ENCODE peak calls at places on chromosomes 13 and 19, in six cellular contexts. H is NB4, Q is esophagus muscularis mucosa, I is IMR-90, W is A549, N is stomach. F is an unnamed sample.
A peak's percentile ranks its signal among the peaks of the same experiment; 100 is the strongest.

GRCh38 chr19:29668746-29669609 is 3.7 kb downstream of the PLEKHF1 start:
- DNase-seq in Q (no peak), W (no peak), N (no peak), I (no peak), H (no peak), F (no peak)

GRCh38 chr13:74290324-74290773 is 156.1 kb upstream of the KLF12 start:
- DNase-seq in H (peak; percentile 17), Q (no peak), N (no peak), W (peak; percentile 54), I (peak; percentile 79), F (peak; percentile 21)

GRCh38 chr13:91804724-91805123 is 406.3 kb downstream of the GPC5 start:
- DNase-seq in N (no peak), I (no peak), Q (no peak), W (no peak), H (no peak), F (no peak)

GRCh38 chr13:27289016-27289665 is 18.5 kb downstream of the RASL11A start:
- DNase-seq in I (no peak), W (no peak), Q (no peak), H (no peak), N (no peak), F (no peak)

GRCh38 chr19:19552811-19553210 is 14.7 kb downstream of the CILP2 start:
- DNase-seq in W (peak; percentile 47), Q (no peak), N (peak; percentile 52), I (no peak), H (peak; percentile 59), F (no peak)

GRCh38 chr13:98370806-98371553 is 193.9 kb upstream of the RNF113B start:
- DNase-seq in Q (no peak), H (no peak), W (no peak), N (peak; percentile 69), I (peak; percentile 97), F (no peak)

GRCh38 chr19:35089554-35089953 is 26.1 kb upstream of the FXYD3 start:
- DNase-seq in W (no peak), N (no peak), Q (no peak), H (no peak), I (no peak), F (no peak)

GRCh38 chr13:44814836-44815235 is 174.4 kb downstream of the NUFIP1 start:
- DNase-seq in Q (no peak), I (no peak), N (no peak), H (no peak), W (no peak), F (no peak)

GRCh38 chr13:43687038-43687437 is 99.7 kb downstream of the ENOX1 start:
- DNase-seq in N (no peak), Q (no peak), I (no peak), W (no peak), H (no peak), F (no peak)

GRCh38 chr19:6064016-6064702 is 46.1 kb downstream of the RFX2 start:
- DNase-seq in N (no peak), H (no peak), Q (no peak), W (peak; percentile 35), I (no peak), F (no peak)

GRCh38 chr19:51163257-51163656 is 21.2 kb downstream of the SIGLEC7 start:
- DNase-seq in W (no peak), N (no peak), Q (no peak), I (no peak), H (no peak), F (no peak)

GRCh38 chr13:103349664-103350063 is 283.4 kb upstream of the SLC10A2 start:
- DNase-seq in Q (no peak), W (no peak), N (no peak), H (no peak), I (no peak), F (no peak)

GRCh38 chr13:21016487-21016886 is 44.9 kb downstream of the LATS2 start:
- DNase-seq in W (no peak), H (no peak), I (no peak), N (no peak), Q (no peak), F (no peak)

GRCh38 chr19:4662020-4662695 is 8.0 kb downstream of the MYDGF start:
- DNase-seq in W (no peak), I (no peak), H (no peak), N (no peak), Q (no peak), F (no peak)

GRCh38 chr19:13095393-13095784 is 7.3 kb downstream of the LYL1 start:
- DNase-seq in I (no peak), N (no peak), Q (no peak), W (no peak), H (peak; percentile 59), F (no peak)

GRCh38 chr19:1173845-1174809 is at the start of gene SBNO2:
- DNase-seq in N (peak; percentile 95), H (peak; percentile 83), W (peak; percentile 89), I (peak; percentile 80), Q (peak; percentile 99), F (peak; percentile 98)

GRCh38 chr19:5330307-5330720 is 10.3 kb downstream of the PTPRS start:
- DNase-seq in W (no peak), I (no peak), Q (no peak), N (no peak), H (no peak), F (no peak)

GRCh38 chr19:33950141-33950805 is 153.6 kb downstream of the KCTD15 start:
- DNase-seq in W (no peak), Q (peak; percentile 64), I (no peak), H (no peak), N (no peak), F (no peak)

GRCh38 chr19:45643927-45644771 is 5.0 kb upstream of the EML2 start:
- DNase-seq in H (no peak), N (no peak), W (no peak), I (no peak), Q (no peak), F (no peak)
- H3K4me3 ChIP-seq in H (no peak overlapping the region), N (no peak overlapping the region), W (no peak overlapping the region), I (no peak overlapping the region), Q (no peak overlapping the region), F (no peak overlapping the region)

DNA sequence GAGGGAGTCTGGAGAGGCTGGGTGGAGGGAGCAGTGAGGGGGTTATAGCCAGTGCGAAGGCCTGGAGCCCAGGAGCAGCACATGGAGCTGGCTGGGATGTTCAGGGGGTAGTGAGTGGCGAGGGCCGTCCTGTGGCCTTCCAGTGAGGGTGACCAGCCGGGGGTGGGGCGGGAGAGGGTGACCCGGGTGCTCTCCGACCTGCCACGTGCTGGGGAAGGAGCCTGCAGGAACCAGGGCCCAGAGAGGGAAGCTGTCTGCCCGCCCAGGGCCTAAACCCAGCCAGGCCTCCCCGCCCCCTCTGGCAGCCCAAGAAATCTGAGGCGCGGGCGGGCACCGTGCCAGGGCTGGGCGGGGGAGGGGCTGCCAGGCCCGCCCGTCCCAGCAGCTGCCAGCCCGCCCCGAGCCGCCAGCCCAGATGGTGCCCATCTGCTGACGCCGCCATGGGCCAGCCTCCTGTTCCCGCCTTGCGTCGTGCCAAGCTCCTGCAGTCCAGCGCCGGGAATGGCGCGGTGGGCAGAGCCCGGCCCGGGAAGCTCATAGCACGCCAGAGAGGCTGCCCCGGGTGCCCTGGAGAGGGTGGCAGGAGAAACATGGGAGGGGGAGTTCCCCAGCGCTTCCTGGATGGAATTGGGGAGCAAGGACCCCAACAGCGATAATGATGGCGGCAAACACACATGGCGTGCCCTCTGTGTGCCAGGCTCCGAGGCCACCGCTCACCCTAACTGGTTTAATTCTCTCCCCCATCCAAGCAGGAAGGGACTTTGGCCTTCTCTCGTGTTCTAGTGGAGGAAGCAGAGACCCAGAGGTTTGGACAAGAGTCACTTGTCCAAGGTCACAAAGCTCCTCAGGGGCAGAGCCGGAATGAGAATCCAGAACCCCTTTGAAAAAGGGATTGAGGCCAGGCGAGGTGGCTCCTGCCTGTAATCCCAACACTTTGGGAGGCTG is 21.5 kb downstream of the NFIC start:
- DNase-seq in W (peak; percentile 68), N (peak; percentile 93), I (peak; percentile 39), H (no peak), Q (peak; percentile 93), F (peak; percentile 70)
- TF ChIP-seq POLR2A in W (no peak), N (no peak), I (no peak), H (no peak), Q (no peak), F (no peak)

DNA sequence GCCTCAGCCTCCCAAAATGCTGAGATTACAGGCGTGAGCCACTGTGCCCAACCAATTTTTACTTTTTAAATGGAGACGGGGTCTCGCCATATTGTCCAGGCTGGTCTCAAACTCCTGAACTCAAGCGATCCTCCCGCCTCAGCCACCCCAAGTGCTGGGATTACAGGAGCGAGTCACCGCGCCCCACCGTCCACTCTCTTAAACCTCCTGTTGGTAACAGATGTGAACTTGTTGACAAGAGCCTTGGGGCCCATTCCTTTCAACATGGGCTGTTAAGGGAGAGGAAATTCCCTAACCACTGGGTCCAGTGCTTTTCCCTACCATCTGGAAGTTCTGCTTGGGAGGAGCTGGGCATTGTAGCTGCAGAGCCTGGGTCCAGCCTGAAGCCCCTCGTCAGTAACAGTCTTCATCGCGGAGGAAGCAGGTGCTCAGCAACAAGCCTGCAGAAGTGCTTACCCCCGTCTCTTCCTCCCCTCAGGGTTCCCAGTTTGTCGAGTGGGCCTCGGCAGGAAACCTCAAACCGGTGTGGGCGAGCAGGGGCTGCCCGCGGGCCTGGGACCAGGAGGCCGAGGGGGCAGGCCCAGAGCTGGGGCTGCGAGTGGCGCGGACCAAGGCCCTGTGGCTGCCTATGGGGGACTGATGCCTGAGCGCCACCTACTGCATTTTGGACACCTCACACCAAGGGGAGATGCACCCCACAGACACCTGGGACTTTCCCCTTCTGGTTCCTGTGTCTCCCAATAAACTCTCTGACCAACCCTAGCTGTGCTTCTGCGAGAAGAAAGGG is 4.0 kb upstream of the FLT3LG start:
- DNase-seq in H (peak; percentile 89), W (peak; percentile 49), Q (no peak), N (peak; percentile 40), I (peak; percentile 32), F (no peak)
- TF ChIP-seq CTCF in H (peak; percentile 59), W (peak; percentile 37), Q (no peak), N (no peak), I (no peak), F (no peak)

GRCh38 chr13:113723400-113724015 is 35.5 kb upstream of the TMEM255B start:
- DNase-seq in W (no peak), H (no peak), N (no peak), I (no peak), Q (no peak), F (no peak)

GRCh38 chr13:113726961-113727411 is 32.0 kb upstream of the TMEM255B start:
- DNase-seq in W (no peak), N (no peak), H (no peak), Q (no peak), I (peak; percentile 31), F (no peak)

GRCh38 chr13:113722921-113723320 is 36.1 kb upstream of the TMEM255B start:
- DNase-seq in W (no peak), I (no peak), H (no peak), Q (no peak), N (peak; percentile 38), F (no peak)

GRCh38 chr13:113724780-113725315 is 34.2 kb upstream of the TMEM255B start:
- DNase-seq in W (peak; percentile 74), N (peak; percentile 72), Q (no peak), H (peak; percentile 51), I (peak; percentile 23), F (peak; percentile 67)

DNA sequence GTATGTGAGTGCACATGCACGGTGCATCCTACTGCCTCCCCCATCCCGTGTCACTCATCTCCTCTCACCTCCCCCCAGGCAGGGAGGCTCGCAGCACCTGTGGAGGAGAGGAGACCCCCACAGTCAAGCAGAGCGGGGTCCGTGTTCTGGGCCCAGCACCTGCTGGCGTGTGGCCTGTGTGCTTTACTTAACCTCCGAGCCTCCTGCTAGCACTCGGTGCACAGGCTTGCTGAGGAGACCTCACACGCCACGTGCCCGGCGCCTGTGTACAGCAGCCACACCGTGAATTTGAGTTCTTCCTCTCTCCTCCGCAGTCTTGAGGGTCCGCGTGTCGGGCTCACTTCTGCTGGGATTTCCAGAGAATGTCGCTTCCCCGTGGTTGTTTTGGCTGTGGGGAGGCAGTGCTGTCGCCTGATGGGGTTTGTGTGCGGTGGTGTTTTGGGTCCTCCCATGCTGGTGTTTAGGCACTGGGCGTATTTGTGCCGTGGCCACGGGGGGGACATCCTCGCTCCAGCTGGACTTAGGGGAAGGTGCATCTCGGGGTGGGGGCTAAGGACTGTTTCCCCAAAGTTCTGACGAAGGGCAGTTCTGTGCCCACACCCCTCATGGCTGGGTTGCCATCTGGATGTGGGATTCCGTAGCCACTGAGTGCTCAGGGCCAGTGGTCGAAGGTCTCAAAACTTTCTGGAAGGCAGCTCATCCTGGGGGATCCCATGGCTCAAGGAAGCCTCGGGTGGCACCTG is 34.8 kb upstream of the TMEM255B start:
- DNase-seq in I (no peak), N (no peak), Q (no peak), H (no peak), W (no peak), F (no peak)
- H3K4me3 ChIP-seq in I (no peak overlapping the region), N (peak overlapping the region; percentile 48), Q (peak overlapping the region; percentile 53), H (no peak overlapping the region), W (peak overlapping the region; percentile 46), F (no peak overlapping the region)

F was measured in lower leg skin.